ENCODE peak calls at places on chromosomes 4 and X, in five cellular contexts. G is retinal pigment epithelial cell, S is choroid plexus epithelial cell, Z is fibroblast of the aortic adventitia, K is KBM-7. Q is an unnamed sample.

GRCh38 chr4:107564326-107564725 is 155.7 kb downstream of the PAPSS1 start:
- DNase-seq in Z (peak; percentile 59), K (no peak), G (peak; percentile 60), S (peak; percentile 53), Q (no peak)

GRCh38 chr4:77095101-77095826 is 19.5 kb upstream of the CCNI start:
- DNase-seq in K (peak; percentile 77), S (peak; percentile 77), G (no peak), Z (peak; percentile 63), Q (peak; percentile 90)

GRCh38 chr4:145099653-145100052 is 1.5 kb downstream of the ABCE1 start:
- DNase-seq in G (no peak), K (peak; percentile 48), Z (peak; percentile 23), S (no peak), Q (no peak)

GRCh38 chr4:101288365-101289145 is 58.8 kb downstream of the PPP3CA start:
- DNase-seq in S (peak; percentile 41), K (peak; percentile 74), Z (no peak), G (no peak), Q (no peak)

GRCh38 chrX:24190500-24191156 is 41.1 kb downstream of the ZFX start:
- DNase-seq in Z (peak; percentile 56), K (no peak), G (no peak), S (peak; percentile 75), Q (no peak)

GRCh38 chr4:76733380-76733779 is 164.6 kb downstream of the SOWAHB start:
- DNase-seq in S (no peak), G (no peak), K (no peak), Z (no peak), Q (no peak)

GRCh38 chr4:38113136-38113535 is 152.9 kb downstream of the PTTG2 start:
- DNase-seq in S (no peak), G (no peak), Z (no peak), K (no peak), Q (no peak)

GRCh38 chr4:127249066-127249766 is 383.5 kb upstream of the INTU start:
- DNase-seq in K (peak; percentile 14), G (no peak), Z (peak; percentile 14), S (peak; percentile 52), Q (no peak)

GRCh38 chr4:41257901-41258300 is 1.2 kb downstream of the UCHL1 start:
- DNase-seq in S (peak; percentile 13), K (peak; percentile 9), G (no peak), Z (peak; percentile 3), Q (no peak)

GRCh38 chr4:108830509-108831244 is 67.8 kb upstream of the ETNPPL start:
- DNase-seq in S (peak; percentile 43), G (peak; percentile 90), K (peak; percentile 66), Z (no peak), Q (no peak)

GRCh38 chr4:83323136-83323535 is 11.5 kb downstream of the HPSE start:
- DNase-seq in K (no peak), G (no peak), S (no peak), Z (no peak), Q (no peak)

GRCh38 chrX:1464282-1465131 is 11.8 kb upstream of the ASMTL start:
- DNase-seq in S (no peak), K (no peak), G (no peak), Z (no peak), Q (peak; percentile 51)

GRCh38 chr4:43351970-43352806 is 459.7 kb downstream of the GRXCR1 start:
- DNase-seq in Z (no peak), K (no peak), S (no peak), G (no peak), Q (no peak)

Q was measured in ascending aorta.